ENCODE peak calls at places on chromosomes 13 and 19, in six cellular contexts. S is CD8-positive, alpha-beta memory T cell; B is psoas muscle; O is aorta; A is thyroid gland; I is mammary epithelial cell. J is an unnamed sample.
A peak's percentile ranks its signal among the peaks of the same experiment; 100 is the strongest.

GRCh38 chr19:30593358-30593757 is 221.2 kb downstream of the ZNF536 start:
- DNase-seq in S (no peak), B (no peak), O (peak; percentile 66), A (peak; percentile 67), I (no peak), J (no peak)

GRCh38 chr19:35471946-35472345 is 18.3 kb downstream of the KRTDAP start:
- DNase-seq in S (no peak), B (no peak), O (no peak), A (no peak), I (no peak), J (no peak)

GRCh38 chr13:20142927-20143480 is 17.8 kb downstream of the GJA3 start:
- DNase-seq in S (no peak), B (no peak), O (no peak), A (no peak), I (no peak), J (no peak)

GRCh38 chr19:45682908-45683307 is 8.8 kb downstream of the SNRPD2 start:
- DNase-seq in S (no peak), B (no peak), O (no peak), A (no peak), I (no peak), J (no peak)

GRCh38 chr13:50699874-50700663 is 143.4 kb downstream of the DLEU7 start:
- DNase-seq in S (no peak), B (no peak), O (no peak), A (peak; percentile 18), I (no peak), J (no peak)

GRCh38 chr13:78317030-78317429 is 286.3 kb downstream of the POU4F1 start:
- DNase-seq in S (no peak), B (no peak), O (no peak), A (no peak), I (no peak), J (no peak)

GRCh38 chr13:71171740-71172139 is 695.3 kb downstream of the DACH1 start:
- DNase-seq in S (no peak), B (no peak), O (no peak), A (no peak), I (no peak), J (no peak)

GRCh38 chr19:57632987-57633831 is at the start of gene ZNF211:
- DNase-seq in S (peak; percentile 88), B (peak; percentile 96), O (peak; percentile 95), A (peak; percentile 94), I (peak; percentile 89), J (peak; percentile 72)

GRCh38 chr13:42610623-42611022 is 36.7 kb downstream of the TNFSF11 start:
- DNase-seq in S (no peak), B (no peak), O (no peak), A (no peak), I (no peak), J (no peak)

GRCh38 chr19:4557971-4558941 is 1.2 kb downstream of the SEMA6B start:
- DNase-seq in S (peak; percentile 20), B (no peak), O (no peak), A (peak; percentile 20), I (no peak), J (no peak)

GRCh38 chr13:47299316-47299715 is 402.5 kb upstream of the HTR2A start:
- DNase-seq in S (no peak), B (no peak), O (no peak), A (no peak), I (no peak), J (no peak)

GRCh38 chr13:46206138-46206537 is 5.6 kb upstream of the LRRC63 start:
- DNase-seq in S (no peak), B (no peak), O (no peak), A (no peak), I (no peak), J (no peak)

GRCh38 chr19:38248421-38248820 is 7.8 kb downstream of the PPP1R14A start:
- DNase-seq in S (no peak), B (no peak), O (no peak), A (no peak), I (no peak), J (no peak)

GRCh38 chr13:74452176-74452575 is 318.0 kb upstream of the KLF12 start:
- DNase-seq in S (no peak), B (no peak), O (no peak), A (no peak), I (peak; percentile 45), J (peak; percentile 89)

GRCh38 chr19:35048911-35049411 is 7.4 kb downstream of the HPN start:
- DNase-seq in S (no peak), B (peak; percentile 93), O (no peak), A (peak; percentile 58), I (no peak), J (no peak)

GRCh38 chr13:99553033-99553432 is 51.8 kb downstream of the TM9SF2 start:
- DNase-seq in S (no peak), B (no peak), O (no peak), A (peak; percentile 48), I (no peak), J (no peak)

GRCh38 chr13:40770609-40770933 is 419 bp downstream of the MRPS31 start:
- DNase-seq in S (no peak), B (no peak), O (no peak), A (no peak), I (no peak), J (no peak)

GRCh38 chr13:105329359-105329758 is 1206.1 kb downstream of the EFNB2 start:
- DNase-seq in S (no peak), B (no peak), O (no peak), A (no peak), I (no peak), J (no peak)

GRCh38 chr13:38530492-38530891 is 156.4 kb upstream of the FREM2 start:
- DNase-seq in S (no peak), B (no peak), O (no peak), A (no peak), I (peak; percentile 5), J (no peak)

GRCh38 chr13:101611491-101612475 is 159.3 kb downstream of the ITGBL1 start:
- DNase-seq in S (no peak), B (no peak), O (no peak), A (no peak), I (no peak), J (no peak)

GRCh38 chr19:33300016-33300981 is 2.0 kb downstream of the CEBPA start:
- DNase-seq in S (no peak), B (peak; percentile 72), O (no peak), A (no peak), I (no peak), J (no peak)

GRCh38 chr13:59447846-59448620 is 715.7 kb downstream of the DIAPH3 start:
- DNase-seq in S (no peak), B (no peak), O (no peak), A (no peak), I (peak; percentile 17), J (peak; percentile 23)
- H3K4me1 ChIP-seq in S (no peaks in the 10 kb centered on the region), B (no peaks in the 10 kb centered on the region), O (no peaks in the 10 kb centered on the region), A (no peaks in the 10 kb centered on the region), I (no peaks in the 10 kb centered on the region), J (peaks cover 7% of the 10 kb centered on the region)

GRCh38 chr19:2330255-2330631 is 1.8 kb downstream of the SPPL2B start:
- DNase-seq in S (no peak), B (no peak), O (no peak), A (no peak), I (no peak), J (no peak)

GRCh38 chr19:2329162-2329505 is 650 bp downstream of the SPPL2B start:
- DNase-seq in S (no peak), B (no peak), O (no peak), A (no peak), I (no peak), J (no peak)

GRCh38 chr19:2328401-2329161 is at the start of the genes LSM7 and SPPL2B:
- DNase-seq in S (peak; percentile 91), B (peak; percentile 96), O (peak; percentile 93), A (peak; percentile 91), I (peak; percentile 83), J (peak; percentile 47)

GRCh38 chr19:2330632-2331284 is 2.3 kb downstream of the SPPL2B start:
- DNase-seq in S (no peak), B (peak; percentile 88), O (no peak), A (peak; percentile 14), I (no peak), J (no peak)

DNA sequence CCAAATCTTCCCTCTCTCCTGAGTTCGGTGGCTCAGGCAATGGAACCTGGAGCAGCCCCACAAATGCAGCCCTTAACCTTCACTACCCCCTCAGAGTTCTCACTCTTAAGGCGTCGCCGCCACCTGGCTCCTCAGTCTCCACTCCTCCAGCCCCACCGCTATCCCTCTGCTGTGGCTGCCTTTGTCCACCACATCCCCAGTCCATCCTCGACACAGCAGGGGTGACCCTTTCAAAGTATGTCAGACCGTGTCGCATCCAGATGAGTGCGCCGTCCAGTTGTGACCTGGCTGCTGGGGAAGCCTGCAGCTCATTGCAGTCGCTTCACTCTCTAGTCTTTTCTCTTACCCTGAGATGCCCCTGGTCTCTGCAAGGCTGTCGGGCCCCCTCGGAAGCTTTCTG is 1.0 kb downstream of the SPPL2B start:
- DNase-seq in S (no peak), B (no peak), O (no peak), A (no peak), I (no peak), J (no peak)
- H3K4me1 ChIP-seq in S (peaks cover 48% of the 10 kb centered on the region), B (peaks cover 53% of the 10 kb centered on the region), O (no peaks in the 10 kb centered on the region), A (peaks cover 60% of the 10 kb centered on the region), I (peaks cover 13% of the 10 kb centered on the region), J (no peaks in the 10 kb centered on the region)

DNA sequence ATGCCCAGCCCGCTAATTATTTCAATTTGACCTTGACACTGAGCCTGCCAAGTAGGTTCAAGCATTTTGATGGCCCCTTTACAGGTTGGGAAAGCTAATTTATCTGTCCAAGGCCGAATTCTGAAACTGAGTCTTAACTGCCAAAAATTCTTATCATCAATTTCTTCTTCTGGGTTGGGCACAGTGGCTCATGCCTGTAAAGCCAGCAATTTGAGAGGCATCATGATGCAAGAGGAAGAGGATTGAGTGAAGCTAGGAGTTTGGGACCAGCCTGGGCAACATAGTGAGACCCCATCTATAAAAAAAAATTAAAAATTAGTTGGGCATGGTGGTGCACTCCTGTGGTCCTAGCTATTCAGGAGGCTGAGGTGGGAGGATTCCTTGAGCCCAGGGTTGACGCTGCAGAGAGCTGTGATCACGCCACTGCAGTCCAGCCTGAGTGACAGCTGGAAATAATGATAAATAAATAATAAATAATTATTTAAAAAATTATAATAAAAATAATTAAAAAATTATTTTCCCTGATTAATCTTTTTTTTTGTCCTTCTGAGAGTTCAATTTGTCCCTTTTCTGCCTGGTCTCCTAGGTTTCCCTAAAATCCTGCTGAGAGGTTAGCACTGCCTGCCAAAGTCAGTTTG is 1.3 kb upstream of the LDLR start:
- DNase-seq in S (no peak), B (no peak), O (no peak), A (no peak), I (no peak), J (no peak)
- H3K4me1 ChIP-seq in S (peaks cover 49% of the 10 kb centered on the region), B (peaks cover 18% of the 10 kb centered on the region), O (no peaks in the 10 kb centered on the region), A (peaks cover 59% of the 10 kb centered on the region), I (peaks cover 30% of the 10 kb centered on the region), J (peaks cover 39% of the 10 kb centered on the region)

DNA sequence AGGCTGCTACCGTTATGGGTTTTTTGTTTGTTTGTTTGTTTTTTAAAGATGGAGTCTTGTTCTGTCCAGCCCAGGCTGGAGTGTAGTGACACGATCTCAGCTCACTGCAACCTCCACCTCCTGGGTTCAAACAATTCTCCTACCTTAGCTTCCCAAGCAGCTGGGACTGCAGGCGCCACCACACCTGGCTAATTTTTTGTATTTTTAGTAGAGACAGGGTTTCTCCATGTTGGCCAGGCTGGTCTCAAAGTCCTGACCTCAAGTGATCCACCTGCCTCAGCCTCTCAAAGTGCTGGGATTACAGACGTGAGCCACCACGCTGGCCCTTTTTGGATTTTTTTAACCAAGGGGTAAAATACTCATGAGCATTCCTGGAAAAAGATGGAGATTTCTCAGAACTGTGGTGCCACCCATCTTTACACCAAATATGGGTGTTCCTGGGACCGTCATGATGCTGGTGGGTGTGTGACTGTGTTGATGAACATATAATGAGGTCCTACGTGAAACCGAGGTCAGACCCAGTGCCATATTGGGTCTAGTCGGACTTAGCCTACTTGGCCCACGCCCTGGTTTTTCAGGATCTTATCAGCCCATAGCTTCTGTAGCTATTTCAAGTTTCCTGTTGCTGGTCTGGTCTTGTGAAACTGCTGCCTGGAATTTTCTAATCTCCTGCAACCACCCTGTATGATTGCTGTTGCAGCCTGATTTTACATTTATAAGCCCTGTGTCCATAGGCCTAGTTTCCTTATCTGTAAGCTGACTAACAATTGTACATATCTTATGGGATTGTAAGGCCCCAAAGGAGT is 6.2 kb downstream of the PPP1R15A start:
- DNase-seq in S (peak; percentile 37), B (no peak), O (peak; percentile 88), A (no peak), I (peak; percentile 62), J (no peak)
- H3K4me1 ChIP-seq in S (peaks cover 26% of the 10 kb centered on the region), B (peaks cover 40% of the 10 kb centered on the region), O (no peaks in the 10 kb centered on the region), A (peaks cover 38% of the 10 kb centered on the region), I (peaks cover 19% of the 10 kb centered on the region), J (peaks cover 7% of the 10 kb centered on the region)

J was measured in foreskin keratinocyte.